ENCODE peak calls at places on chromosomes 16 and 17, in four cellular contexts. One of them, this sample, is unnamed.

GRCh38 chr16:80197790-80198201 is 343.0 kb upstream of the DYNLRB2 start:
- DNase-seq in dorsolateral prefrontal cortex: no peak
- DNase-seq in IMR-90: peak
- DNase-seq in choroid plexus epithelial cell: peak
- DNase-seq in this sample: peak

GRCh38 chr16:72291121-72291520 is 119.2 kb upstream of the PMFBP1 start:
- DNase-seq in dorsolateral prefrontal cortex: no peak
- DNase-seq in IMR-90: no peak
- DNase-seq in choroid plexus epithelial cell: peak
- DNase-seq in this sample: no peak

GRCh38 chr17:81250286-81251090 is 11.4 kb downstream of the NDUFAF8 start:
- DNase-seq in dorsolateral prefrontal cortex: no peak
- DNase-seq in IMR-90: no peak
- DNase-seq in choroid plexus epithelial cell: no peak
- DNase-seq in this sample: no peak

GRCh38 chr17:65297384-65297783 is 160.2 kb downstream of the RGS9 start:
- DNase-seq in dorsolateral prefrontal cortex: no peak
- DNase-seq in IMR-90: no peak
- DNase-seq in choroid plexus epithelial cell: peak
- DNase-seq in this sample: no peak

GRCh38 chr16:79862601-79863000 is 262.1 kb upstream of the MAF start:
- DNase-seq in dorsolateral prefrontal cortex: peak
- DNase-seq in IMR-90: no peak
- DNase-seq in choroid plexus epithelial cell: no peak
- DNase-seq in this sample: no peak

GRCh38 chr17:32517982-32518381 is 31.2 kb downstream of the CDK5R1 start:
- DNase-seq in dorsolateral prefrontal cortex: no peak
- DNase-seq in IMR-90: no peak
- DNase-seq in choroid plexus epithelial cell: no peak
- DNase-seq in this sample: no peak

GRCh38 chr17:74513987-74514631 is 17.2 kb downstream of the CD300LB start:
- DNase-seq in dorsolateral prefrontal cortex: no peak
- DNase-seq in IMR-90: peak
- DNase-seq in choroid plexus epithelial cell: peak
- DNase-seq in this sample: no peak

GRCh38 chr16:12868169-12868568 is 33.2 kb upstream of the SHISA9 start:
- DNase-seq in dorsolateral prefrontal cortex: no peak
- DNase-seq in IMR-90: no peak
- DNase-seq in choroid plexus epithelial cell: no peak
- DNase-seq in this sample: no peak

GRCh38 chr16:77211880-77212735 is 12.9 kb downstream of the SYCE1L start:
- DNase-seq in dorsolateral prefrontal cortex: peak
- DNase-seq in IMR-90: no peak
- DNase-seq in choroid plexus epithelial cell: peak
- DNase-seq in this sample: no peak

GRCh38 chr16:27628216-27628945 is 78.4 kb downstream of the KATNIP start:
- DNase-seq in dorsolateral prefrontal cortex: no peak
- DNase-seq in IMR-90: no peak
- DNase-seq in choroid plexus epithelial cell: no peak
- DNase-seq in this sample: no peak

GRCh38 chr17:7634384-7634783 is 4.4 kb downstream of the SHBG start:
- DNase-seq in dorsolateral prefrontal cortex: no peak
- DNase-seq in IMR-90: peak
- DNase-seq in choroid plexus epithelial cell: peak
- DNase-seq in this sample: no peak

GRCh38 chr17:53792997-53793396 is 29.7 kb upstream of the KIF2B start:
- DNase-seq in dorsolateral prefrontal cortex: no peak
- DNase-seq in IMR-90: no peak
- DNase-seq in choroid plexus epithelial cell: no peak
- DNase-seq in this sample: no peak

GRCh38 chr17:58184308-58184985 is 8.1 kb upstream of the EPX start:
- DNase-seq in dorsolateral prefrontal cortex: no peak
- DNase-seq in IMR-90: peak
- DNase-seq in choroid plexus epithelial cell: peak
- DNase-seq in this sample: peak

GRCh38 chr16:56246051-56246817 is 54.9 kb downstream of the GNAO1 start:
- DNase-seq in dorsolateral prefrontal cortex: no peak
- DNase-seq in IMR-90: peak
- DNase-seq in choroid plexus epithelial cell: no peak
- DNase-seq in this sample: peak

GRCh38 chr17:14396542-14396941 is 95.7 kb downstream of the HS3ST3B1 start:
- DNase-seq in dorsolateral prefrontal cortex: no peak
- DNase-seq in IMR-90: peak
- DNase-seq in choroid plexus epithelial cell: peak
- DNase-seq in this sample: peak

GRCh38 chr17:78818932-78819331 is 21.7 kb downstream of the USP36 start:
- DNase-seq in dorsolateral prefrontal cortex: no peak
- DNase-seq in IMR-90: no peak
- DNase-seq in choroid plexus epithelial cell: no peak
- DNase-seq in this sample: no peak

GRCh38 chr17:16352303-16352837 is 899 bp downstream of the CENPV start:
- DNase-seq in dorsolateral prefrontal cortex: peak
- DNase-seq in IMR-90: peak
- DNase-seq in choroid plexus epithelial cell: peak
- DNase-seq in this sample: no peak

GRCh38 chr16:30054959-30055553 is 10.5 kb upstream of the ALDOA start:
- DNase-seq in dorsolateral prefrontal cortex: no peak
- DNase-seq in IMR-90: no peak
- DNase-seq in choroid plexus epithelial cell: no peak
- DNase-seq in this sample: no peak

GRCh38 chr17:52079496-52079895 is 79.0 kb downstream of the CA10 start:
- DNase-seq in dorsolateral prefrontal cortex: no peak
- DNase-seq in IMR-90: no peak
- DNase-seq in choroid plexus epithelial cell: no peak
- DNase-seq in this sample: no peak

GRCh38 chr16:6634151-6634550 is 698.5 kb upstream of the RBFOX1 start:
- DNase-seq in dorsolateral prefrontal cortex: no peak
- DNase-seq in IMR-90: no peak
- DNase-seq in choroid plexus epithelial cell: no peak
- DNase-seq in this sample: no peak

GRCh38 chr16:379961-380836 is 1.6 kb downstream of the PGAP6 start:
- DNase-seq in dorsolateral prefrontal cortex: no peak
- DNase-seq in IMR-90: no peak
- DNase-seq in choroid plexus epithelial cell: no peak
- DNase-seq in this sample: no peak

GRCh38 chr16:87834668-87835473 is 34.4 kb downstream of the SLC7A5 start:
- DNase-seq in dorsolateral prefrontal cortex: peak
- DNase-seq in IMR-90: peak
- DNase-seq in choroid plexus epithelial cell: peak
- DNase-seq in this sample: no peak

GRCh38 chr17:50258647-50259483 is 15.4 kb upstream of the TMEM92 start:
- DNase-seq in dorsolateral prefrontal cortex: no peak
- DNase-seq in IMR-90: peak
- DNase-seq in choroid plexus epithelial cell: peak
- DNase-seq in this sample: no peak

GRCh38 chr17:58666858-58667267 is 25.0 kb downstream of the TEX14 start:
- DNase-seq in dorsolateral prefrontal cortex: no peak
- DNase-seq in IMR-90: peak
- DNase-seq in choroid plexus epithelial cell: peak
- DNase-seq in this sample: no peak

GRCh38 chr17:62996221-62996620 is 30.2 kb downstream of the TANC2 start:
- DNase-seq in dorsolateral prefrontal cortex: no peak
- DNase-seq in IMR-90: no peak
- DNase-seq in choroid plexus epithelial cell: no peak
- DNase-seq in this sample: no peak

GRCh38 chr16:1920727-1921155 is 2.5 kb upstream of the HS3ST6 start:
- DNase-seq in dorsolateral prefrontal cortex: no peak
- DNase-seq in IMR-90: no peak
- DNase-seq in choroid plexus epithelial cell: peak
- DNase-seq in this sample: no peak

GRCh38 chr16:1926223-1926718 is 8.1 kb upstream of the HS3ST6 start:
- DNase-seq in dorsolateral prefrontal cortex: no peak
- DNase-seq in IMR-90: no peak
- DNase-seq in choroid plexus epithelial cell: no peak
- DNase-seq in this sample: no peak

GRCh38 chr16:1922357-1922756 is 4.1 kb upstream of the HS3ST6 start:
- DNase-seq in dorsolateral prefrontal cortex: no peak
- DNase-seq in IMR-90: no peak
- DNase-seq in choroid plexus epithelial cell: no peak
- DNase-seq in this sample: no peak

GRCh38 chr16:1924095-1924494 is 5.9 kb upstream of the HS3ST6 start:
- DNase-seq in dorsolateral prefrontal cortex: no peak
- DNase-seq in IMR-90: no peak
- DNase-seq in choroid plexus epithelial cell: no peak
- DNase-seq in this sample: no peak

DNA sequence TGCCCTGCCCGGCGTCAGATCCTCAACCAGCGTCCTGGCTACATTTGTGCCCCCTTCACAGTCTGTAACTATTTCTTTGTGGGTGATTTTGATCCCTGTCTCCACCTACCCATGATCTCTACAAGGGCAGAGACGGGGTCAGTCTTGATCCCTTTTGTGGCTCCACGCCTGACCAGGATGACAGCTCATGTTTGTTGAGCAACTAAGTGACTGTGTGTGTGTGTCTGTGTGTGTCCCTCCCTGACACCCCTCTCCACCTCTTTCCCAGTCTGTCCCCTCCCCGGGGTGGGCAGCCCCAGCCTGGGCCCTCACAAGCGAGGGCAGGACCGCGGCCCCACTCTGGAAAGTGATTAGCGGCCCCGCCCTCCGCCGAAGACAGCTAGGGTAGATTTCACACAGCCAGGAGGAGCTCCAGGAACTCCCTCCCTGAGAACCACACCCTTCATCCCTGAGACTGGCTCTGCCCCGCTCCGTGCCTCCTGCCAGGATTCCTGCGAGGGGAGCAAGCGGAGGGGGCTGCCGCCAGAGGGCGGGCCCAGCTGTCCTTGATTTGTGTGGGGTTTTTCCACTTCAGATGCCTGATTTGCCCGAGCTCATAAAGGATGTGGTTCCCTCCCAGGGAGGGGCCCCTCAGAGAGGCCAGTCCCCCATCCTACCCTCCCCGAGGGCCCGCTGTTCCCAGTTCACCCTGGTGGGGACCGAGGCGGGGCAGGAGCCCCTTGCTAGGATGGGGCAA is 5.3 kb upstream of the HS3ST6 start:
- DNase-seq in dorsolateral prefrontal cortex: no peak
- DNase-seq in IMR-90: no peak
- DNase-seq in choroid plexus epithelial cell: peak
- DNase-seq in this sample: no peak
- H3K4me3 ChIP-seq in dorsolateral prefrontal cortex: no peak
- H3K4me3 ChIP-seq in IMR-90: no peak
- H3K4me3 ChIP-seq in choroid plexus epithelial cell: no peak
- H3K4me3 ChIP-seq in this sample: no peak

GRCh38 chr17:10196936-10197335 is 1.5 kb downstream of the GAS7 start:
- DNase-seq in dorsolateral prefrontal cortex: no peak
- DNase-seq in IMR-90: no peak
- DNase-seq in choroid plexus epithelial cell: no peak
- DNase-seq in this sample: no peak
- H3K4me3 ChIP-seq in dorsolateral prefrontal cortex: peak
- H3K4me3 ChIP-seq in IMR-90: peak
- H3K4me3 ChIP-seq in choroid plexus epithelial cell: peak
- H3K4me3 ChIP-seq in this sample: no peak

DNA sequence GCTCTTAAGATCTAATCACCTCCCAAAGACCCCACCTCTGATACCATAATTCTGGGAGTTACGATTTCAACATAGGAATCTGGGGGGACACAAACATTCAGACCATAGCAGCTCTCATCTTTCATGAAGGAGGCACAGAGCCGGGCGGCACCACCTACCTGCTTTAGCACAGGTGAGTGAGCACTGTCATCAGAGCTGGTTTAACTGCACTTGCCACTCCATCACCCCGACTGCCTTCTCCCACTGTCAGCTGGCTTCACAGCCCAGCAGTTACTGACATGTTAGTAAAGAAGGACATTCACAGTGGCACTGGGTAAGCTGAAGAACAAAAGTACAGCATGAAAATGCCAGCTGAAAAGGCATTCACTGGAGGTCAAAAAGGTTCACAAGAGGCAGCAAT is 22.5 kb downstream of the GABARAPL2 start:
- DNase-seq in dorsolateral prefrontal cortex: no peak
- DNase-seq in IMR-90: no peak
- DNase-seq in choroid plexus epithelial cell: no peak
- DNase-seq in this sample: no peak
- H3K4me3 ChIP-seq in dorsolateral prefrontal cortex: no peak
- H3K4me3 ChIP-seq in IMR-90: no peak
- H3K4me3 ChIP-seq in choroid plexus epithelial cell: no peak
- H3K4me3 ChIP-seq in this sample: no peak

DNA sequence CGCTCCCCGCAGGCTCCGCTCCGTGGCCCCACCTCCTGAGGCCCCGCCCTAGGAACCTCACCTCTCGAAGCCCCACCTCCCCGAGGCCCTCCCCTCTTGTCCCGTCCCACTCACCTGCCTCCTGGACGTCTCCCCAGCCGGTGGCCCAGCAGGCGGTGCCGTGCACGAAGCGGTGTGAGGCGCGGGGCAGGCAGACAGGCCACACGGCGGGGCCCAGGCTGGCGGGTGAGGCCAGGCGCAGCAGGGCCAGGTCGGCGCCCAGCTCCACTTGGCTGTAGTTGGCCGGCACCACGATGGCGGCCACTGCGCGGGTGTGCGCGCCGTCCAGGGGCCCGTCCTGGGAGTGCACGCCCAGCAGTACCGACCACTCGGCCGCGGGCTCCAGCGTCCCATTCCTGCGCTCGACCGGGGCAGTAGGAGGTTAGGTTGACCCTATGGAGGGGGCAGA is 1.6 kb downstream of the PRSS36 start:
- DNase-seq in dorsolateral prefrontal cortex: no peak
- DNase-seq in IMR-90: no peak
- DNase-seq in choroid plexus epithelial cell: no peak
- DNase-seq in this sample: no peak
- H3K4me3 ChIP-seq in dorsolateral prefrontal cortex: no peak
- H3K4me3 ChIP-seq in IMR-90: no peak
- H3K4me3 ChIP-seq in choroid plexus epithelial cell: no peak
- H3K4me3 ChIP-seq in this sample: no peak

DNA sequence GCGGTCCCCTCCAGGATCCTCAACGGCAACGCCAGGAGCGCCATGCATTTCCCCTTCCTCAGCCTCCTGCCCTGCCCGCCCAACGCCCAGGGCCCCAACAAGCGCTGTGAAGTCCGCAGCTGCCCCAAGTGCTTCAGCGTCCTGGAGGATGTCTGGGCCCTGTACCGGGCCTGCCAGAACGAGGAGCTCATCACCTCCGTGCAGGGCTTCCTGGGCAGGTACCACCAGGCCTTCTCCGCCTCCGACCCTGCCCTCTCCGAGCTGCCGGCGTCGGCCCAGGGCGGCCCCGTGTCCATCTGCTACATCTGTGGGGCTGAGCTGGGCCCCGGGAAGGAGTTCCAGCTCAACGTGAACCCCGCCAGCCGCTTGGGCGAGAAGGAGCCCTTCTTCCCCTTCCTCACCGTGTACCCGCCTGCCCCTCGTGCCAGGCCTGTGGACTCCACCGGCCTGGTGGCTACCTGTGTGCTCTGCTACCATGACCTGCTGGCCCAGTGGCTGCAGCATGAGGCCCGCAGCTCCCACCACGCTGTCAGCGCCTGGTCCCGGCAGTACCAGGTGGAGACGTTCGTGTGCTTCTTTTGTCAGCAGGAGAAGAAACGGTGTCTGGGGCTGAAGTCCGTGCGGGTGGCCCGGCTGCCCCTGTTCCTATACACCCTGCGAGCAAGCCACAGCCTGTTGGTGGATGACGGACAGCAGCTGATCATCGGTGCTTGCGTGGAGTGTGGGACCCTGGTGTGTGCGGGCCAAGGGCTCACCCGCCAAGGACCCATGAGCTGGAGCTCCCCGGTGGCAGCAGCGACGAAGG is 58.9 kb upstream of the CIBAR2 start:
- DNase-seq in dorsolateral prefrontal cortex: no peak
- DNase-seq in IMR-90: no peak
- DNase-seq in choroid plexus epithelial cell: no peak
- DNase-seq in this sample: no peak
- H3K4me3 ChIP-seq in dorsolateral prefrontal cortex: no peak
- H3K4me3 ChIP-seq in IMR-90: peak
- H3K4me3 ChIP-seq in choroid plexus epithelial cell: peak
- H3K4me3 ChIP-seq in this sample: peak